ENCODE peak calls at places on chromosome 22, in nine cellular contexts. One of them, this sample, is unnamed.

GRCh38 chr22:31248965-31249940 is 37.2 kb downstream of the LIMK2 start:
- DNase-seq in stimulated activated CD4-positive, alpha-beta T cell treated with anti-CD3 and anti-CD28 coated beads, Interleukin-4, amount 100 ng/mL, for 48 hours: no peak
- DNase-seq in foreskin fibroblast: no peak
- DNase-seq in midbrain: peak
- DNase-seq in AG09319: no peak
- DNase-seq in cardiac fibroblast: no peak
- DNase-seq in T follicular helper cell: no peak
- DNase-seq in B cell: no peak
- DNase-seq in hippocampal formation: peak
- DNase-seq in this sample: peak

GRCh38 chr22:49582171-49582570 is 245.5 kb downstream of the BRD1 start:
- DNase-seq in foreskin fibroblast: no peak
- DNase-seq in stimulated activated CD4-positive, alpha-beta T cell treated with anti-CD3 and anti-CD28 coated beads, Interleukin-4, amount 100 ng/mL, for 48 hours: no peak
- DNase-seq in midbrain: peak
- DNase-seq in T follicular helper cell: no peak
- DNase-seq in B cell: no peak
- DNase-seq in AG09319: no peak
- DNase-seq in hippocampal formation: peak
- DNase-seq in cardiac fibroblast: no peak
- DNase-seq in this sample: no peak

GRCh38 chr22:48057116-48057835 is 1294.8 kb downstream of the TBC1D22A start:
- DNase-seq in cardiac fibroblast: no peak
- DNase-seq in hippocampal formation: no peak
- DNase-seq in midbrain: no peak
- DNase-seq in T follicular helper cell: no peak
- DNase-seq in foreskin fibroblast: no peak
- DNase-seq in stimulated activated CD4-positive, alpha-beta T cell treated with anti-CD3 and anti-CD28 coated beads, Interleukin-4, amount 100 ng/mL, for 48 hours: no peak
- DNase-seq in AG09319: no peak
- DNase-seq in B cell: no peak
- DNase-seq in this sample: no peak

GRCh38 chr22:21942939-21943338 is 9.7 kb downstream of the PPM1F start:
- DNase-seq in B cell: no peak
- DNase-seq in foreskin fibroblast: no peak
- DNase-seq in T follicular helper cell: no peak
- DNase-seq in stimulated activated CD4-positive, alpha-beta T cell treated with anti-CD3 and anti-CD28 coated beads, Interleukin-4, amount 100 ng/mL, for 48 hours: no peak
- DNase-seq in midbrain: no peak
- DNase-seq in cardiac fibroblast: no peak
- DNase-seq in AG09319: no peak
- DNase-seq in hippocampal formation: no peak
- DNase-seq in this sample: no peak

GRCh38 chr22:17587631-17588030 is 24.3 kb downstream of the SLC25A18 start:
- DNase-seq in T follicular helper cell: no peak
- DNase-seq in midbrain: no peak
- DNase-seq in stimulated activated CD4-positive, alpha-beta T cell treated with anti-CD3 and anti-CD28 coated beads, Interleukin-4, amount 100 ng/mL, for 48 hours: no peak
- DNase-seq in AG09319: no peak
- DNase-seq in foreskin fibroblast: no peak
- DNase-seq in B cell: no peak
- DNase-seq in hippocampal formation: no peak
- DNase-seq in cardiac fibroblast: no peak
- DNase-seq in this sample: no peak

GRCh38 chr22:38110863-38111852 is 674 bp upstream of the BAIAP2L2 start:
- DNase-seq in T follicular helper cell: no peak
- DNase-seq in foreskin fibroblast: peak
- DNase-seq in AG09319: no peak
- DNase-seq in midbrain: no peak
- DNase-seq in B cell: no peak
- DNase-seq in cardiac fibroblast: no peak
- DNase-seq in hippocampal formation: no peak
- DNase-seq in stimulated activated CD4-positive, alpha-beta T cell treated with anti-CD3 and anti-CD28 coated beads, Interleukin-4, amount 100 ng/mL, for 48 hours: no peak
- DNase-seq in this sample: no peak

GRCh38 chr22:40324468-40325305 is 21.6 kb upstream of the ADSL start:
- DNase-seq in cardiac fibroblast: no peak
- DNase-seq in stimulated activated CD4-positive, alpha-beta T cell treated with anti-CD3 and anti-CD28 coated beads, Interleukin-4, amount 100 ng/mL, for 48 hours: no peak
- DNase-seq in B cell: no peak
- DNase-seq in T follicular helper cell: peak
- DNase-seq in midbrain: no peak
- DNase-seq in hippocampal formation: no peak
- DNase-seq in foreskin fibroblast: no peak
- DNase-seq in AG09319: no peak
- DNase-seq in this sample: no peak

GRCh38 chr22:47692811-47693210 is 930.4 kb downstream of the TBC1D22A start:
- DNase-seq in B cell: no peak
- DNase-seq in stimulated activated CD4-positive, alpha-beta T cell treated with anti-CD3 and anti-CD28 coated beads, Interleukin-4, amount 100 ng/mL, for 48 hours: no peak
- DNase-seq in foreskin fibroblast: no peak
- DNase-seq in cardiac fibroblast: no peak
- DNase-seq in T follicular helper cell: no peak
- DNase-seq in AG09319: no peak
- DNase-seq in midbrain: no peak
- DNase-seq in hippocampal formation: no peak
- DNase-seq in this sample: no peak

GRCh38 chr22:25908755-25909154 is 166.8 kb downstream of the MYO18B start:
- DNase-seq in stimulated activated CD4-positive, alpha-beta T cell treated with anti-CD3 and anti-CD28 coated beads, Interleukin-4, amount 100 ng/mL, for 48 hours: no peak
- DNase-seq in midbrain: no peak
- DNase-seq in foreskin fibroblast: no peak
- DNase-seq in AG09319: no peak
- DNase-seq in B cell: no peak
- DNase-seq in cardiac fibroblast: no peak
- DNase-seq in T follicular helper cell: no peak
- DNase-seq in hippocampal formation: no peak
- DNase-seq in this sample: no peak

GRCh38 chr22:41574847-41575381 is 14.1 kb downstream of the CSDC2 start:
- DNase-seq in AG09319: no peak
- DNase-seq in hippocampal formation: no peak
- DNase-seq in T follicular helper cell: no peak
- DNase-seq in foreskin fibroblast: peak
- DNase-seq in B cell: no peak
- DNase-seq in midbrain: peak
- DNase-seq in cardiac fibroblast: peak
- DNase-seq in stimulated activated CD4-positive, alpha-beta T cell treated with anti-CD3 and anti-CD28 coated beads, Interleukin-4, amount 100 ng/mL, for 48 hours: no peak
- DNase-seq in this sample: no peak

GRCh38 chr22:32700186-32700882 is 101.2 kb upstream of the TIMP3 start:
- DNase-seq in hippocampal formation: no peak
- DNase-seq in midbrain: no peak
- DNase-seq in stimulated activated CD4-positive, alpha-beta T cell treated with anti-CD3 and anti-CD28 coated beads, Interleukin-4, amount 100 ng/mL, for 48 hours: no peak
- DNase-seq in AG09319: peak
- DNase-seq in foreskin fibroblast: peak
- DNase-seq in T follicular helper cell: no peak
- DNase-seq in B cell: no peak
- DNase-seq in cardiac fibroblast: peak
- DNase-seq in this sample: peak

GRCh38 chr22:35842954-35843353 is 125.3 kb downstream of the APOL5 start:
- DNase-seq in cardiac fibroblast: peak
- DNase-seq in AG09319: no peak
- DNase-seq in foreskin fibroblast: peak
- DNase-seq in midbrain: no peak
- DNase-seq in hippocampal formation: no peak
- DNase-seq in B cell: no peak
- DNase-seq in stimulated activated CD4-positive, alpha-beta T cell treated with anti-CD3 and anti-CD28 coated beads, Interleukin-4, amount 100 ng/mL, for 48 hours: no peak
- DNase-seq in T follicular helper cell: no peak
- DNase-seq in this sample: peak

GRCh38 chr22:29359469-29359868 is 28.9 kb downstream of the AP1B1 start:
- DNase-seq in hippocampal formation: no peak
- DNase-seq in AG09319: peak
- DNase-seq in T follicular helper cell: no peak
- DNase-seq in cardiac fibroblast: peak
- DNase-seq in B cell: no peak
- DNase-seq in stimulated activated CD4-positive, alpha-beta T cell treated with anti-CD3 and anti-CD28 coated beads, Interleukin-4, amount 100 ng/mL, for 48 hours: no peak
- DNase-seq in foreskin fibroblast: peak
- DNase-seq in midbrain: peak
- DNase-seq in this sample: peak